ENCODE peak calls at places on chromosomes 1 and 21, in eight cellular contexts. One of them, this sample, is unnamed.

GRCh38 chr1:88867743-88868521 is 23.4 kb downstream of the GTF2B start:
- DNase-seq in iPS-NIHi11: no peak
- DNase-seq in stimulated activated CD4-positive, alpha-beta T cell treated with anti-CD3 and anti-CD28 coated beads, Interleukin-1b, Interleukin-23, amount 100 ng/mL, for 4 hours: no peak
- DNase-seq in keratinocyte: no peak
- DNase-seq in DMS153: no peak
- DNase-seq in left ventricle myocardium inferior: no peak
- DNase-seq in MCF 10A: no peak
- DNase-seq in Caki2: no peak
- DNase-seq in this sample: no peak

GRCh38 chr1:19835573-19835972 is 20.5 kb upstream of the RNF186 start:
- DNase-seq in MCF 10A: no peak
- DNase-seq in Caki2: no peak
- DNase-seq in iPS-NIHi11: no peak
- DNase-seq in DMS153: no peak
- DNase-seq in stimulated activated CD4-positive, alpha-beta T cell treated with anti-CD3 and anti-CD28 coated beads, Interleukin-1b, Interleukin-23, amount 100 ng/mL, for 4 hours: no peak
- DNase-seq in keratinocyte: no peak
- DNase-seq in left ventricle myocardium inferior: no peak
- DNase-seq in this sample: no peak

GRCh38 chr1:213519098-213519497 is 468.1 kb downstream of the RPS6KC1 start:
- DNase-seq in DMS153: peak
- DNase-seq in Caki2: no peak
- DNase-seq in left ventricle myocardium inferior: no peak
- DNase-seq in keratinocyte: no peak
- DNase-seq in MCF 10A: no peak
- DNase-seq in iPS-NIHi11: no peak
- DNase-seq in stimulated activated CD4-positive, alpha-beta T cell treated with anti-CD3 and anti-CD28 coated beads, Interleukin-1b, Interleukin-23, amount 100 ng/mL, for 4 hours: no peak
- DNase-seq in this sample: no peak

GRCh38 chr1:226082587-226082917 is 20.0 kb downstream of the H3-3A start:
- DNase-seq in MCF 10A: no peak
- DNase-seq in keratinocyte: no peak
- DNase-seq in stimulated activated CD4-positive, alpha-beta T cell treated with anti-CD3 and anti-CD28 coated beads, Interleukin-1b, Interleukin-23, amount 100 ng/mL, for 4 hours: no peak
- DNase-seq in Caki2: no peak
- DNase-seq in iPS-NIHi11: no peak
- DNase-seq in DMS153: no peak
- DNase-seq in left ventricle myocardium inferior: no peak
- DNase-seq in this sample: no peak

GRCh38 chr1:205927247-205927646 is 16.0 kb downstream of the SLC26A9 start:
- DNase-seq in stimulated activated CD4-positive, alpha-beta T cell treated with anti-CD3 and anti-CD28 coated beads, Interleukin-1b, Interleukin-23, amount 100 ng/mL, for 4 hours: no peak
- DNase-seq in left ventricle myocardium inferior: no peak
- DNase-seq in Caki2: no peak
- DNase-seq in DMS153: no peak
- DNase-seq in keratinocyte: no peak
- DNase-seq in iPS-NIHi11: no peak
- DNase-seq in MCF 10A: no peak
- DNase-seq in this sample: no peak

GRCh38 chr1:31381394-31382287 is 8.8 kb upstream of the FABP3 start:
- DNase-seq in DMS153: no peak
- DNase-seq in iPS-NIHi11: no peak
- DNase-seq in Caki2: peak
- DNase-seq in left ventricle myocardium inferior: peak
- DNase-seq in keratinocyte: no peak
- DNase-seq in MCF 10A: no peak
- DNase-seq in stimulated activated CD4-positive, alpha-beta T cell treated with anti-CD3 and anti-CD28 coated beads, Interleukin-1b, Interleukin-23, amount 100 ng/mL, for 4 hours: no peak
- DNase-seq in this sample: peak

GRCh38 chr1:56189946-56190920 is 389.1 kb downstream of the PLPP3 start:
- DNase-seq in left ventricle myocardium inferior: no peak
- DNase-seq in keratinocyte: no peak
- DNase-seq in DMS153: no peak
- DNase-seq in stimulated activated CD4-positive, alpha-beta T cell treated with anti-CD3 and anti-CD28 coated beads, Interleukin-1b, Interleukin-23, amount 100 ng/mL, for 4 hours: no peak
- DNase-seq in MCF 10A: peak
- DNase-seq in iPS-NIHi11: peak
- DNase-seq in Caki2: no peak
- DNase-seq in this sample: no peak

GRCh38 chr1:32703479-32704291 is 1.1 kb upstream of the SYNC start:
- DNase-seq in keratinocyte: peak
- DNase-seq in MCF 10A: peak
- DNase-seq in iPS-NIHi11: peak
- DNase-seq in left ventricle myocardium inferior: peak
- DNase-seq in stimulated activated CD4-positive, alpha-beta T cell treated with anti-CD3 and anti-CD28 coated beads, Interleukin-1b, Interleukin-23, amount 100 ng/mL, for 4 hours: no peak
- DNase-seq in Caki2: peak
- DNase-seq in DMS153: no peak
- DNase-seq in this sample: no peak

GRCh38 chr1:41362749-41363631 is 1.8 kb downstream of the FOXO6 start:
- DNase-seq in keratinocyte: no peak
- DNase-seq in iPS-NIHi11: no peak
- DNase-seq in MCF 10A: no peak
- DNase-seq in left ventricle myocardium inferior: no peak
- DNase-seq in Caki2: no peak
- DNase-seq in stimulated activated CD4-positive, alpha-beta T cell treated with anti-CD3 and anti-CD28 coated beads, Interleukin-1b, Interleukin-23, amount 100 ng/mL, for 4 hours: no peak
- DNase-seq in DMS153: no peak
- DNase-seq in this sample: no peak

GRCh38 chr1:246782120-246782900 is 58.1 kb downstream of the SCCPDH start:
- DNase-seq in MCF 10A: peak
- DNase-seq in left ventricle myocardium inferior: peak
- DNase-seq in Caki2: peak
- DNase-seq in keratinocyte: no peak
- DNase-seq in iPS-NIHi11: no peak
- DNase-seq in stimulated activated CD4-positive, alpha-beta T cell treated with anti-CD3 and anti-CD28 coated beads, Interleukin-1b, Interleukin-23, amount 100 ng/mL, for 4 hours: no peak
- DNase-seq in DMS153: no peak
- DNase-seq in this sample: peak

GRCh38 chr1:214842856-214843255 is 239.7 kb upstream of the KCNK2 start:
- DNase-seq in MCF 10A: no peak
- DNase-seq in left ventricle myocardium inferior: no peak
- DNase-seq in iPS-NIHi11: no peak
- DNase-seq in Caki2: no peak
- DNase-seq in keratinocyte: no peak
- DNase-seq in stimulated activated CD4-positive, alpha-beta T cell treated with anti-CD3 and anti-CD28 coated beads, Interleukin-1b, Interleukin-23, amount 100 ng/mL, for 4 hours: no peak
- DNase-seq in DMS153: no peak
- DNase-seq in this sample: no peak

GRCh38 chr1:111833334-111833733 is 77.6 kb downstream of the DDX20 start:
- DNase-seq in keratinocyte: no peak
- DNase-seq in Caki2: no peak
- DNase-seq in left ventricle myocardium inferior: no peak
- DNase-seq in stimulated activated CD4-positive, alpha-beta T cell treated with anti-CD3 and anti-CD28 coated beads, Interleukin-1b, Interleukin-23, amount 100 ng/mL, for 4 hours: no peak
- DNase-seq in iPS-NIHi11: peak
- DNase-seq in MCF 10A: peak
- DNase-seq in DMS153: no peak
- DNase-seq in this sample: no peak

GRCh38 chr21:37700641-37701202 is 215.5 kb downstream of the KCNJ6 start:
- DNase-seq in keratinocyte: peak
- DNase-seq in Caki2: peak
- DNase-seq in left ventricle myocardium inferior: no peak
- DNase-seq in stimulated activated CD4-positive, alpha-beta T cell treated with anti-CD3 and anti-CD28 coated beads, Interleukin-1b, Interleukin-23, amount 100 ng/mL, for 4 hours: peak
- DNase-seq in DMS153: peak
- DNase-seq in MCF 10A: peak
- DNase-seq in iPS-NIHi11: peak
- DNase-seq in this sample: peak

GRCh38 chr1:2375246-2375922 is 16.0 kb downstream of the MORN1 start:
- DNase-seq in keratinocyte: no peak
- DNase-seq in Caki2: no peak
- DNase-seq in iPS-NIHi11: peak
- DNase-seq in DMS153: no peak
- DNase-seq in left ventricle myocardium inferior: no peak
- DNase-seq in MCF 10A: no peak
- DNase-seq in stimulated activated CD4-positive, alpha-beta T cell treated with anti-CD3 and anti-CD28 coated beads, Interleukin-1b, Interleukin-23, amount 100 ng/mL, for 4 hours: no peak
- DNase-seq in this sample: no peak

GRCh38 chr1:924619-925323 is 1.0 kb downstream of the SAMD11 start:
- DNase-seq in left ventricle myocardium inferior: no peak
- DNase-seq in DMS153: no peak
- DNase-seq in MCF 10A: no peak
- DNase-seq in stimulated activated CD4-positive, alpha-beta T cell treated with anti-CD3 and anti-CD28 coated beads, Interleukin-1b, Interleukin-23, amount 100 ng/mL, for 4 hours: no peak
- DNase-seq in keratinocyte: no peak
- DNase-seq in Caki2: no peak
- DNase-seq in iPS-NIHi11: peak
- DNase-seq in this sample: no peak

GRCh38 chr1:24506706-24507422 is 4.2 kb downstream of the RCAN3 start:
- DNase-seq in Caki2: no peak
- DNase-seq in iPS-NIHi11: no peak
- DNase-seq in MCF 10A: no peak
- DNase-seq in stimulated activated CD4-positive, alpha-beta T cell treated with anti-CD3 and anti-CD28 coated beads, Interleukin-1b, Interleukin-23, amount 100 ng/mL, for 4 hours: no peak
- DNase-seq in DMS153: no peak
- DNase-seq in keratinocyte: no peak
- DNase-seq in left ventricle myocardium inferior: no peak
- DNase-seq in this sample: no peak

GRCh38 chr1:61337981-61338848 is 255.9 kb downstream of the NFIA start:
- DNase-seq in iPS-NIHi11: peak
- DNase-seq in MCF 10A: peak
- DNase-seq in Caki2: peak
- DNase-seq in keratinocyte: no peak
- DNase-seq in DMS153: peak
- DNase-seq in left ventricle myocardium inferior: peak
- DNase-seq in stimulated activated CD4-positive, alpha-beta T cell treated with anti-CD3 and anti-CD28 coated beads, Interleukin-1b, Interleukin-23, amount 100 ng/mL, for 4 hours: no peak
- DNase-seq in this sample: peak

This sample was measured in adrenal gland.